ENCODE peak calls at places on chromosome 13, in four cellular contexts. M, R, V and O are unnamed samples.

GRCh38 chr13:36818483-36819063 is 449 bp upstream of the RFXAP start:
- DNase-seq in V (no peak), R (no peak), M (peak), O (no peak)

GRCh38 chr13:36674337-36675212 is 755 bp downstream of the SERTM1 start:
- DNase-seq in R (no peak), M (no peak), V (no peak), O (no peak)

GRCh38 chr13:28047784-28048388 is 52.5 kb downstream of the FLT3 start:
- DNase-seq in R (peak), M (no peak), V (no peak), O (no peak)

GRCh38 chr13:98889419-98890079 is 88.3 kb downstream of the DOCK9 start:
- DNase-seq in V (no peak), R (no peak), M (no peak), O (no peak)

GRCh38 chr13:99269627-99270252 is 11.6 kb upstream of the GPR18 start:
- DNase-seq in M (peak), V (no peak), R (peak), O (peak)

GRCh38 chr13:34349091-34349722 is 531.3 kb downstream of the RFC3 start:
- DNase-seq in R (no peak), V (no peak), M (no peak), O (no peak)

GRCh38 chr13:89375839-89376238 is 1704.7 kb downstream of the SLITRK5 start:
- DNase-seq in M (no peak), V (no peak), R (no peak), O (no peak)

GRCh38 chr13:75566658-75567057 is 17.1 kb downstream of the UCHL3 start:
- DNase-seq in V (no peak), R (no peak), M (no peak), O (no peak)

GRCh38 chr13:80679423-80679822 is 338.5 kb upstream of the SPRY2 start:
- DNase-seq in V (no peak), R (no peak), M (no peak), O (no peak)